ENCODE peak calls at places on chromosomes 6 and 20, in six cellular contexts. One of them, this sample, is unnamed.
A peak's percentile ranks its signal among the peaks of the same experiment; 100 is the strongest.

GRCh38 chr20:36197271-36197670 is 39.0 kb upstream of the AAR2 start:
- DNase-seq in stimulated activated CD4-positive, alpha-beta T cell treated with anti-CD3 and anti-CD28 coated beads, Interleukin-2, amount 100 ng/mL, for 48 hours: no peak
- DNase-seq in fibroblast of pulmonary artery: no peak
- DNase-seq in MCF 10A: no peak
- DNase-seq in glutamatergic neuron: no peak
- DNase-seq in GM04504: no peak
- DNase-seq in this sample: no peak

GRCh38 chr6:157556671-157557430 is 175.9 kb downstream of the ZDHHC14 start:
- DNase-seq in stimulated activated CD4-positive, alpha-beta T cell treated with anti-CD3 and anti-CD28 coated beads, Interleukin-2, amount 100 ng/mL, for 48 hours: no peak
- DNase-seq in fibroblast of pulmonary artery: no peak
- DNase-seq in MCF 10A: no peak
- DNase-seq in glutamatergic neuron: no peak
- DNase-seq in GM04504: no peak
- DNase-seq in this sample: no peak

GRCh38 chr6:118890997-118891790 is 2.8 kb upstream of the ASF1A start:
- DNase-seq in stimulated activated CD4-positive, alpha-beta T cell treated with anti-CD3 and anti-CD28 coated beads, Interleukin-2, amount 100 ng/mL, for 48 hours: no peak
- DNase-seq in fibroblast of pulmonary artery: no peak
- DNase-seq in MCF 10A: no peak
- DNase-seq in glutamatergic neuron: no peak
- DNase-seq in GM04504: no peak
- DNase-seq in this sample: no peak

GRCh38 chr20:16922834-16923233 is 174.7 kb downstream of the OTOR start:
- DNase-seq in stimulated activated CD4-positive, alpha-beta T cell treated with anti-CD3 and anti-CD28 coated beads, Interleukin-2, amount 100 ng/mL, for 48 hours: no peak
- DNase-seq in fibroblast of pulmonary artery: peak; percentile 63
- DNase-seq in MCF 10A: peak; percentile 80
- DNase-seq in glutamatergic neuron: no peak
- DNase-seq in GM04504: peak; percentile 79
- DNase-seq in this sample: peak; percentile 87

GRCh38 chr6:165729307-165729936 is 66.4 kb upstream of the PDE10A start:
- DNase-seq in stimulated activated CD4-positive, alpha-beta T cell treated with anti-CD3 and anti-CD28 coated beads, Interleukin-2, amount 100 ng/mL, for 48 hours: peak; percentile 38
- DNase-seq in fibroblast of pulmonary artery: peak; percentile 51
- DNase-seq in MCF 10A: peak; percentile 54
- DNase-seq in glutamatergic neuron: peak; percentile 45
- DNase-seq in GM04504: no peak
- DNase-seq in this sample: no peak

GRCh38 chr20:35421322-35421721 is 9.5 kb upstream of the UQCC1 start:
- DNase-seq in stimulated activated CD4-positive, alpha-beta T cell treated with anti-CD3 and anti-CD28 coated beads, Interleukin-2, amount 100 ng/mL, for 48 hours: no peak
- DNase-seq in fibroblast of pulmonary artery: no peak
- DNase-seq in MCF 10A: no peak
- DNase-seq in glutamatergic neuron: no peak
- DNase-seq in GM04504: no peak
- DNase-seq in this sample: no peak

GRCh38 chr6:40504274-40504673 is 82.9 kb downstream of the LRFN2 start:
- DNase-seq in stimulated activated CD4-positive, alpha-beta T cell treated with anti-CD3 and anti-CD28 coated beads, Interleukin-2, amount 100 ng/mL, for 48 hours: no peak
- DNase-seq in fibroblast of pulmonary artery: no peak
- DNase-seq in MCF 10A: peak; percentile 33
- DNase-seq in glutamatergic neuron: no peak
- DNase-seq in GM04504: no peak
- DNase-seq in this sample: no peak

GRCh38 chr6:143027058-143027457 is 33.6 kb upstream of the AIG1 start:
- DNase-seq in stimulated activated CD4-positive, alpha-beta T cell treated with anti-CD3 and anti-CD28 coated beads, Interleukin-2, amount 100 ng/mL, for 48 hours: peak; percentile 32
- DNase-seq in fibroblast of pulmonary artery: peak; percentile 57
- DNase-seq in MCF 10A: peak; percentile 35
- DNase-seq in glutamatergic neuron: peak; percentile 36
- DNase-seq in GM04504: no peak
- DNase-seq in this sample: peak; percentile 17

GRCh38 chr6:76992553-76992952 is 470.7 kb downstream of the HTR1B start:
- DNase-seq in stimulated activated CD4-positive, alpha-beta T cell treated with anti-CD3 and anti-CD28 coated beads, Interleukin-2, amount 100 ng/mL, for 48 hours: no peak
- DNase-seq in fibroblast of pulmonary artery: no peak
- DNase-seq in MCF 10A: no peak
- DNase-seq in glutamatergic neuron: no peak
- DNase-seq in GM04504: no peak
- DNase-seq in this sample: no peak

GRCh38 chr6:163490826-163491577 is 76.5 kb downstream of the QKI start:
- DNase-seq in stimulated activated CD4-positive, alpha-beta T cell treated with anti-CD3 and anti-CD28 coated beads, Interleukin-2, amount 100 ng/mL, for 48 hours: no peak
- DNase-seq in fibroblast of pulmonary artery: peak; percentile 59
- DNase-seq in MCF 10A: peak; percentile 47
- DNase-seq in glutamatergic neuron: no peak
- DNase-seq in GM04504: peak; percentile 28
- DNase-seq in this sample: no peak

GRCh38 chr6:33213989-33214335 is 5.7 kb downstream of the RING1 start:
- DNase-seq in stimulated activated CD4-positive, alpha-beta T cell treated with anti-CD3 and anti-CD28 coated beads, Interleukin-2, amount 100 ng/mL, for 48 hours: no peak
- DNase-seq in fibroblast of pulmonary artery: no peak
- DNase-seq in MCF 10A: no peak
- DNase-seq in glutamatergic neuron: no peak
- DNase-seq in GM04504: no peak
- DNase-seq in this sample: no peak

GRCh38 chr20:63747622-63748355 is 8.2 kb downstream of the SLC2A4RG start:
- DNase-seq in stimulated activated CD4-positive, alpha-beta T cell treated with anti-CD3 and anti-CD28 coated beads, Interleukin-2, amount 100 ng/mL, for 48 hours: no peak
- DNase-seq in fibroblast of pulmonary artery: no peak
- DNase-seq in MCF 10A: no peak
- DNase-seq in glutamatergic neuron: peak; percentile 30
- DNase-seq in GM04504: no peak
- DNase-seq in this sample: no peak

GRCh38 chr6:127966616-127967015 is 65.8 kb upstream of the THEMIS start:
- DNase-seq in stimulated activated CD4-positive, alpha-beta T cell treated with anti-CD3 and anti-CD28 coated beads, Interleukin-2, amount 100 ng/mL, for 48 hours: no peak
- DNase-seq in fibroblast of pulmonary artery: no peak
- DNase-seq in MCF 10A: no peak
- DNase-seq in glutamatergic neuron: no peak
- DNase-seq in GM04504: no peak
- DNase-seq in this sample: no peak

This sample was measured in HS-27A.